ENCODE peak calls at places on chromosomes 1 and 21, in six cellular contexts. One of them, this sample, is unnamed.

GRCh38 chr1:78101514-78101913 is 55.7 kb downstream of the GIPC2 start:
- DNase-seq in B cell: no peak
- DNase-seq in heart left ventricle: peak; percentile 56
- DNase-seq in tibial artery: peak; percentile 33
- DNase-seq in ascending aorta: no peak
- DNase-seq in fibroblast of the aortic adventitia: peak; percentile 99
- DNase-seq in this sample: no peak

GRCh38 chr21:42079939-42080787 is 9.0 kb downstream of the UMODL1 start:
- DNase-seq in B cell: no peak
- DNase-seq in heart left ventricle: no peak
- DNase-seq in tibial artery: no peak
- DNase-seq in ascending aorta: no peak
- DNase-seq in fibroblast of the aortic adventitia: no peak
- DNase-seq in this sample: no peak

GRCh38 chr1:119554188-119554587 is 47.2 kb downstream of the HSD3B1 start:
- DNase-seq in B cell: no peak
- DNase-seq in heart left ventricle: no peak
- DNase-seq in tibial artery: no peak
- DNase-seq in ascending aorta: no peak
- DNase-seq in fibroblast of the aortic adventitia: peak; percentile 88
- DNase-seq in this sample: no peak

GRCh38 chr1:154874465-154874864 is 4.4 kb upstream of the KCNN3 start:
- DNase-seq in B cell: no peak
- DNase-seq in heart left ventricle: no peak
- DNase-seq in tibial artery: no peak
- DNase-seq in ascending aorta: no peak
- DNase-seq in fibroblast of the aortic adventitia: no peak
- DNase-seq in this sample: no peak

GRCh38 chr1:59230622-59231021 is 66.3 kb upstream of the FGGY start:
- DNase-seq in B cell: no peak
- DNase-seq in heart left ventricle: no peak
- DNase-seq in tibial artery: no peak
- DNase-seq in ascending aorta: no peak
- DNase-seq in fibroblast of the aortic adventitia: no peak
- DNase-seq in this sample: no peak

GRCh38 chr1:200153277-200154055 is 126.0 kb downstream of the NR5A2 start:
- DNase-seq in B cell: peak; percentile 62
- DNase-seq in heart left ventricle: no peak
- DNase-seq in tibial artery: no peak
- DNase-seq in ascending aorta: no peak
- DNase-seq in fibroblast of the aortic adventitia: no peak
- DNase-seq in this sample: no peak

GRCh38 chr1:111621050-111621449 is 1.5 kb downstream of the RAP1A start:
- DNase-seq in B cell: no peak
- DNase-seq in heart left ventricle: no peak
- DNase-seq in tibial artery: no peak
- DNase-seq in ascending aorta: no peak
- DNase-seq in fibroblast of the aortic adventitia: peak; percentile 13
- DNase-seq in this sample: no peak

GRCh38 chr1:202578565-202578964 is 131.7 kb downstream of the SYT2 start:
- DNase-seq in B cell: no peak
- DNase-seq in heart left ventricle: no peak
- DNase-seq in tibial artery: no peak
- DNase-seq in ascending aorta: no peak
- DNase-seq in fibroblast of the aortic adventitia: no peak
- DNase-seq in this sample: no peak

GRCh38 chr1:101438359-101438758 is 201.5 kb downstream of the S1PR1 start:
- DNase-seq in B cell: no peak
- DNase-seq in heart left ventricle: no peak
- DNase-seq in tibial artery: no peak
- DNase-seq in ascending aorta: no peak
- DNase-seq in fibroblast of the aortic adventitia: peak; percentile 3
- DNase-seq in this sample: no peak

GRCh38 chr1:67855944-67856343 is 22.7 kb upstream of the GNG12 start:
- DNase-seq in B cell: no peak
- DNase-seq in heart left ventricle: no peak
- DNase-seq in tibial artery: no peak
- DNase-seq in ascending aorta: no peak
- DNase-seq in fibroblast of the aortic adventitia: no peak
- DNase-seq in this sample: no peak

GRCh38 chr1:67572217-67572593 is 112.8 kb upstream of the GADD45A start:
- DNase-seq in B cell: no peak
- DNase-seq in heart left ventricle: no peak
- DNase-seq in tibial artery: no peak
- DNase-seq in ascending aorta: no peak
- DNase-seq in fibroblast of the aortic adventitia: no peak
- DNase-seq in this sample: no peak

GRCh38 chr1:94528826-94529225 is 12.7 kb downstream of the F3 start:
- DNase-seq in B cell: no peak
- DNase-seq in heart left ventricle: no peak
- DNase-seq in tibial artery: no peak
- DNase-seq in ascending aorta: no peak
- DNase-seq in fibroblast of the aortic adventitia: no peak
- DNase-seq in this sample: no peak

GRCh38 chr1:220787069-220787614 is 429 bp downstream of the MTARC1 start:
- DNase-seq in B cell: no peak
- DNase-seq in heart left ventricle: no peak
- DNase-seq in tibial artery: no peak
- DNase-seq in ascending aorta: no peak
- DNase-seq in fibroblast of the aortic adventitia: no peak
- DNase-seq in this sample: no peak

GRCh38 chr21:15015622-15016471 is 49.0 kb downstream of the NRIP1 start:
- DNase-seq in B cell: no peak
- DNase-seq in heart left ventricle: no peak
- DNase-seq in tibial artery: no peak
- DNase-seq in ascending aorta: no peak
- DNase-seq in fibroblast of the aortic adventitia: peak; percentile 92
- DNase-seq in this sample: no peak

GRCh38 chr1:101567582-101568189 is 330.9 kb downstream of the S1PR1 start:
- DNase-seq in B cell: no peak
- DNase-seq in heart left ventricle: no peak
- DNase-seq in tibial artery: no peak
- DNase-seq in ascending aorta: no peak
- DNase-seq in fibroblast of the aortic adventitia: peak; percentile 22
- DNase-seq in this sample: no peak

GRCh38 chr1:93681095-93681548 is 515 bp downstream of the BCAR3 start:
- DNase-seq in B cell: no peak
- DNase-seq in heart left ventricle: peak; percentile 39
- DNase-seq in tibial artery: no peak
- DNase-seq in ascending aorta: no peak
- DNase-seq in fibroblast of the aortic adventitia: no peak
- DNase-seq in this sample: no peak

GRCh38 chr1:5881526-5882222 is 110.6 kb downstream of the NPHP4 start:
- DNase-seq in B cell: no peak
- DNase-seq in heart left ventricle: peak; percentile 24
- DNase-seq in tibial artery: no peak
- DNase-seq in ascending aorta: no peak
- DNase-seq in fibroblast of the aortic adventitia: no peak
- DNase-seq in this sample: no peak

GRCh38 chr1:92623187-92623778 is 136.6 kb upstream of the GFI1 start:
- DNase-seq in B cell: no peak
- DNase-seq in heart left ventricle: no peak
- DNase-seq in tibial artery: no peak
- DNase-seq in ascending aorta: no peak
- DNase-seq in fibroblast of the aortic adventitia: peak; percentile 30
- DNase-seq in this sample: no peak

GRCh38 chr1:62090016-62090415 is 104.6 kb upstream of the L1TD1 start:
- DNase-seq in B cell: no peak
- DNase-seq in heart left ventricle: no peak
- DNase-seq in tibial artery: no peak
- DNase-seq in ascending aorta: no peak
- DNase-seq in fibroblast of the aortic adventitia: no peak
- DNase-seq in this sample: no peak

GRCh38 chr1:112146201-112146715 is 156.8 kb upstream of the KCND3 start:
- DNase-seq in B cell: no peak
- DNase-seq in heart left ventricle: no peak
- DNase-seq in tibial artery: no peak
- DNase-seq in ascending aorta: no peak
- DNase-seq in fibroblast of the aortic adventitia: no peak
- DNase-seq in this sample: no peak

GRCh38 chr1:89610457-89610991 is 22.4 kb upstream of the LRRC8C start:
- DNase-seq in B cell: no peak
- DNase-seq in heart left ventricle: no peak
- DNase-seq in tibial artery: no peak
- DNase-seq in ascending aorta: no peak
- DNase-seq in fibroblast of the aortic adventitia: no peak
- DNase-seq in this sample: no peak

GRCh38 chr1:2837316-2837715 is 35.8 kb upstream of the TTC34 start:
- DNase-seq in B cell: no peak
- DNase-seq in heart left ventricle: no peak
- DNase-seq in tibial artery: no peak
- DNase-seq in ascending aorta: no peak
- DNase-seq in fibroblast of the aortic adventitia: no peak
- DNase-seq in this sample: no peak

GRCh38 chr1:51088474-51088873 is 13.6 kb upstream of the C1orf185 start:
- DNase-seq in B cell: no peak
- DNase-seq in heart left ventricle: no peak
- DNase-seq in tibial artery: no peak
- DNase-seq in ascending aorta: no peak
- DNase-seq in fibroblast of the aortic adventitia: peak; percentile 41
- DNase-seq in this sample: no peak
- TF ChIP-seq CTCF in B cell: no peak
- TF ChIP-seq CTCF in heart left ventricle: no peak
- TF ChIP-seq CTCF in tibial artery: no peak
- TF ChIP-seq CTCF in ascending aorta: no peak
- TF ChIP-seq CTCF in fibroblast of the aortic adventitia: peak; percentile 36
- TF ChIP-seq CTCF in this sample: no peak

GRCh38 chr1:161119017-161119378 is 1.1 kb downstream of the NIT1 start:
- DNase-seq in B cell: no peak
- DNase-seq in heart left ventricle: peak; percentile 69
- DNase-seq in tibial artery: no peak
- DNase-seq in ascending aorta: no peak
- DNase-seq in fibroblast of the aortic adventitia: peak; percentile 34
- DNase-seq in this sample: no peak
- TF ChIP-seq CTCF in B cell: no peak
- TF ChIP-seq CTCF in heart left ventricle: no peak
- TF ChIP-seq CTCF in tibial artery: no peak
- TF ChIP-seq CTCF in ascending aorta: no peak
- TF ChIP-seq CTCF in fibroblast of the aortic adventitia: no peak
- TF ChIP-seq CTCF in this sample: no peak

DNA sequence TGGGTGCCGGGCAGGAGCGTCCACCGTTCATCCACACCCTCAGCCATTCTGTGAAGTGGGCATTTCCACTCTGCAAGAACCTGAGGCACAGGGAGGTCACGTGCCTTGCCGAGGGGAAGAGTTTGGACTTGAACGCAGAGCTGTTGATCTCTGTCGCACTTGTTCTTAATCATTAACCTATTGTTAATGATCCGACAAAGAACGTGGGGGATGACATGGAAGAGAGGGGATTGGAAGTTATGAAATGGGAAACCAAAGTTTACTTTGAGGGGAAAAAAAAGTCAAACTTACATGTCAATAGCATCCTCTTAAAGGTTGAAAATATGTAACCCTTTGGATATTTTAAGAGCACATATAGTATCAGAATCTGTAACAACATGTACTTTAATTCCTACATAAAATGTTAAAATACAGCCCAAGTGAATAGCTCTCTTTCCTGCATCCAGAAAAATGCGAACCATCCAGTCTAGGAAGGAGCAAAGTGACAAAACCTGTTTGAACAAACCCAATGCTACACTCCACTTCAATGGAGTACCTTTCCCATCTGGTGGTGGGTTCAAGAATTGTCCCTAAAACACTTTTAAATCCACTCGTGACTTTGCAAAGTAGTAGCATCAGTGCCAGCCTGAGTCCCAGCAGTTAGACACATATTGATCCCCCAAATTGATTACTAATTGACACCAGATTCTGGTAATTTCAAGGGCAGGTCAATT is 75.5 kb downstream of the SETD4 start:
- DNase-seq in B cell: no peak
- DNase-seq in heart left ventricle: no peak
- DNase-seq in tibial artery: no peak
- DNase-seq in ascending aorta: no peak
- DNase-seq in fibroblast of the aortic adventitia: no peak
- DNase-seq in this sample: no peak
- TF ChIP-seq CTCF in B cell: no peak
- TF ChIP-seq CTCF in heart left ventricle: no peak
- TF ChIP-seq CTCF in tibial artery: no peak
- TF ChIP-seq CTCF in ascending aorta: no peak
- TF ChIP-seq CTCF in fibroblast of the aortic adventitia: no peak
- TF ChIP-seq CTCF in this sample: no peak

GRCh38 chr1:245166471-245166885 is 11.7 kb downstream of the KIF26B start:
- DNase-seq in B cell: no peak
- DNase-seq in heart left ventricle: no peak
- DNase-seq in tibial artery: no peak
- DNase-seq in ascending aorta: no peak
- DNase-seq in fibroblast of the aortic adventitia: peak; percentile 64
- DNase-seq in this sample: no peak
- TF ChIP-seq CTCF in B cell: no peak
- TF ChIP-seq CTCF in heart left ventricle: no peak
- TF ChIP-seq CTCF in tibial artery: no peak
- TF ChIP-seq CTCF in ascending aorta: no peak
- TF ChIP-seq CTCF in fibroblast of the aortic adventitia: no peak
- TF ChIP-seq CTCF in this sample: no peak

DNA sequence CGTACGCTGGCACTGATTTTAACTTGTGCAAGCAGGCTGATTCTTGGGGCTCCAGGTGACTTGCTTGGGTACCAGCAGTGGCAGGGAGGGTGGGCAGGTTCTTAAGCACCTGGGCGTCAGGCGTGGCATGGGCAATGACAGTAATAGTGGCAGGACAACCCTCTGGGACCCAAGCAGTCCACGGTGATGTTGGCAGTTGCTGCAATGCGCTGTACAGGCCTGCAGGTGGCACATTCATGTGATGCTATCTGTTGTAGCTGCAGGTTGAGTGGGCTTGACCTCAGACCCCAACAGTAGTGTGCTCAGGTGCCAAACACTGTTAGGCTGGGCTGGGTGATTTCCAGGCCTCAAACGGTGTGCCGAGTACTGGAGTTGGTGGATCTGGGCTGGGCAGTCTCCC is 10.2 kb upstream of the OR10J4 start:
- DNase-seq in B cell: no peak
- DNase-seq in heart left ventricle: no peak
- DNase-seq in tibial artery: no peak
- DNase-seq in ascending aorta: no peak
- DNase-seq in fibroblast of the aortic adventitia: no peak
- DNase-seq in this sample: no peak
- TF ChIP-seq CTCF in B cell: no peak
- TF ChIP-seq CTCF in heart left ventricle: no peak
- TF ChIP-seq CTCF in tibial artery: no peak
- TF ChIP-seq CTCF in ascending aorta: no peak
- TF ChIP-seq CTCF in fibroblast of the aortic adventitia: no peak
- TF ChIP-seq CTCF in this sample: no peak